ENCODE peak calls at places on chromosomes 5 and 9, in four cellular contexts. O is activated CD4-positive, alpha-beta T cell treated with anti-CD3 and anti-CD28 coated beads for 4 hours; R is NCI-H524; H is NCI-H2081 treated with DMSO at 0.1 percent for 48 hours. Q is an unnamed sample.

GRCh38 chr5:137190441-137190840 is 308.7 kb downstream of the SPOCK1 start:
- DNase-seq in O (no peak), R (no peak), H (no peak), Q (no peak)

GRCh38 chr9:90274725-90275124 is 367.9 kb downstream of the DIRAS2 start:
- DNase-seq in R (no peak), O (no peak), H (no peak), Q (peak)

GRCh38 chr5:67942451-67942830 is 273.1 kb upstream of the PIK3R1 start:
- DNase-seq in H (no peak), R (no peak), O (no peak), Q (no peak)

GRCh38 chr5:84088996-84089395 is 295.7 kb downstream of the EDIL3 start:
- DNase-seq in O (no peak), R (peak), H (no peak), Q (no peak)

GRCh38 chr9:122051401-122052346 is 41.4 kb downstream of the TTLL11 start:
- DNase-seq in H (no peak), R (no peak), O (no peak), Q (no peak)

GRCh38 chr5:124649548-124650501 is 96.6 kb downstream of the ZNF608 start:
- DNase-seq in R (peak), O (peak), H (peak), Q (no peak)

GRCh38 chr5:177412603-177413233 is 3.4 kb upstream of the F12 start:
- DNase-seq in O (no peak), H (no peak), R (no peak), Q (no peak)

GRCh38 chr9:115099891-115100290 is 18.1 kb downstream of the TNC start:
- DNase-seq in H (no peak), R (no peak), O (no peak), Q (no peak)

GRCh38 chr9:114240647-114241558 is 82.0 kb upstream of the ORM1 start:
- DNase-seq in O (no peak), R (no peak), H (no peak), Q (no peak)

GRCh38 chr5:7850241-7850532 is 746 bp downstream of the CFAP90 start:
- DNase-seq in H (no peak), O (no peak), R (peak), Q (no peak)

GRCh38 chr5:123696948-123697347 is 185.0 kb downstream of the CSNK1G3 start:
- DNase-seq in H (no peak), R (peak), O (no peak), Q (no peak)

GRCh38 chr5:181191526-181192336 is 13.3 kb downstream of the TRIM7 start:
- DNase-seq in O (peak), H (no peak), R (no peak), Q (peak)

GRCh38 chr5:35199886-35200285 is 30.4 kb downstream of the PRLR start:
- DNase-seq in O (no peak), H (no peak), R (no peak), Q (no peak)

GRCh38 chr5:159802661-159803060 is 113.6 kb upstream of the ADRA1B start:
- DNase-seq in R (no peak), H (no peak), O (no peak), Q (no peak)

GRCh38 chr5:99004960-99005359 is 76.2 kb upstream of the CHD1 start:
- DNase-seq in H (no peak), R (no peak), O (no peak), Q (no peak)

GRCh38 chr5:109352024-109352423 is 57.8 kb downstream of the PJA2 start:
- DNase-seq in O (no peak), R (no peak), H (no peak), Q (no peak)

GRCh38 chr5:174093132-174093531 is 47.6 kb downstream of the NSG2 start:
- DNase-seq in H (no peak), R (no peak), O (no peak), Q (peak)

GRCh38 chr5:132677191-132677590 is 3.4 kb downstream of the IL4 start:
- DNase-seq in O (no peak), H (no peak), R (peak), Q (peak)

GRCh38 chr9:87445646-87446045 is 52.0 kb upstream of the DAPK1 start:
- DNase-seq in H (no peak), O (no peak), R (no peak), Q (peak)

GRCh38 chr5:174615986-174616500 is 108.3 kb upstream of the MSX2 start:
- DNase-seq in R (no peak), H (no peak), O (no peak), Q (no peak)

GRCh38 chr9:84297162-84297821 is 43.3 kb downstream of the SLC28A3 start:
- DNase-seq in H (no peak), R (no peak), O (no peak), Q (no peak)

GRCh38 chr9:78781681-78782080 is 484.8 kb downstream of the PSAT1 start:
- DNase-seq in O (no peak), R (no peak), H (no peak), Q (no peak)

GRCh38 chr5:124670672-124671592 is 75.5 kb downstream of the ZNF608 start:
- DNase-seq in O (no peak), R (no peak), H (peak), Q (no peak)

GRCh38 chr5:177516601-177517568 is at the start of gene DDX41:
- DNase-seq in R (peak), O (peak), H (peak), Q (peak)

GRCh38 chr9:23851024-23851629 is 25.1 kb upstream of the ELAVL2 start:
- DNase-seq in O (no peak), R (peak), H (no peak), Q (peak)